ENCODE peak calls at places on chromosomes 3 and 15, in nine cellular contexts. P, V, A, G, B, Z, R, O and Y are unnamed samples.

GRCh38 chr15:85351965-85352364 is 28.4 kb upstream of the AKAP13 start:
- DNase-seq in P (no peak), V (no peak), A (no peak), G (no peak), B (no peak), Z (no peak), R (no peak), O (no peak), Y (no peak)

GRCh38 chr15:94460624-94461023 is 229.3 kb downstream of the MCTP2 start:
- DNase-seq in P (no peak), V (no peak), A (no peak), G (no peak), B (no peak), Z (no peak), R (no peak), O (no peak), Y (no peak)

GRCh38 chr15:88627463-88627862 is 6.3 kb downstream of the AEN start:
- DNase-seq in P (peak), V (no peak), A (no peak), G (no peak), B (no peak), Z (no peak), R (peak), O (no peak), Y (no peak)

GRCh38 chr3:99242271-99242670 is 340.8 kb upstream of the DCBLD2 start:
- DNase-seq in P (no peak), V (no peak), A (peak), G (no peak), B (no peak), Z (no peak), R (no peak), O (no peak), Y (no peak)

GRCh38 chr15:95620934-95621579 is 709.4 kb upstream of the NR2F2 start:
- DNase-seq in P (no peak), V (no peak), A (peak), G (no peak), B (no peak), Z (no peak), R (no peak), O (no peak), Y (no peak)

GRCh38 chr3:134796313-134797079 is 1.4 kb downstream of the EPHB1 start:
- DNase-seq in P (no peak), V (no peak), A (no peak), G (no peak), B (peak), Z (no peak), R (no peak), O (no peak), Y (peak)

GRCh38 chr3:142272200-142272891 is 47.0 kb upstream of the GK5 start:
- DNase-seq in P (no peak), V (no peak), A (peak), G (no peak), B (no peak), Z (no peak), R (no peak), O (no peak), Y (no peak)

GRCh38 chr3:10596746-10597448 is 91.5 kb upstream of the ATP2B2 start:
- DNase-seq in P (no peak), V (no peak), A (no peak), G (no peak), B (no peak), Z (no peak), R (no peak), O (no peak), Y (no peak)

GRCh38 chr3:195182470-195182795 is 88.5 kb downstream of the XXYLT1 start:
- DNase-seq in P (no peak), V (no peak), A (peak), G (no peak), B (no peak), Z (no peak), R (no peak), O (no peak), Y (no peak)

GRCh38 chr3:105526349-105527111 is 159.8 kb downstream of the ALCAM start:
- DNase-seq in P (no peak), V (no peak), A (peak), G (no peak), B (no peak), Z (no peak), R (no peak), O (no peak), Y (no peak)

GRCh38 chr15:31434418-31435255 is 108.0 kb downstream of the KLF13 start:
- DNase-seq in P (peak), V (no peak), A (peak), G (peak), B (peak), Z (peak), R (peak), O (peak), Y (no peak)

GRCh38 chr3:176939022-176939817 is 258.1 kb downstream of the TBL1XR1 start:
- DNase-seq in P (peak), V (peak), A (peak), G (no peak), B (peak), Z (peak), R (no peak), O (peak), Y (peak)

GRCh38 chr3:144055604-144056003 is 84.0 kb downstream of the DIPK2A start:
- DNase-seq in P (no peak), V (no peak), A (peak), G (no peak), B (no peak), Z (no peak), R (no peak), O (no peak), Y (no peak)

GRCh38 chr3:161221881-161222600 is 930 bp downstream of the NMD3 start:
- DNase-seq in P (peak), V (no peak), A (peak), G (peak), B (peak), Z (no peak), R (no peak), O (no peak), Y (no peak)

GRCh38 chr3:194031867-194032635 is 103.9 kb upstream of the HES1 start:
- DNase-seq in P (peak), V (no peak), A (peak), G (no peak), B (no peak), Z (no peak), R (no peak), O (peak), Y (no peak)

GRCh38 chr15:51585953-51586352 is 36.6 kb downstream of the DMXL2 start:
- DNase-seq in P (no peak), V (no peak), A (no peak), G (no peak), B (no peak), Z (no peak), R (no peak), O (no peak), Y (no peak)

GRCh38 chr3:7573330-7573729 is 712.4 kb downstream of the GRM7 start:
- DNase-seq in P (no peak), V (no peak), A (no peak), G (no peak), B (no peak), Z (no peak), R (no peak), O (no peak), Y (no peak)

GRCh38 chr3:65730449-65730848 is 308.3 kb downstream of the MAGI1 start:
- DNase-seq in P (no peak), V (no peak), A (no peak), G (no peak), B (no peak), Z (no peak), R (no peak), O (no peak), Y (no peak)

GRCh38 chr3:69871256-69871655 is 128.3 kb upstream of the SAMMSON start:
- DNase-seq in P (no peak), V (no peak), A (no peak), G (no peak), B (no peak), Z (no peak), R (no peak), O (no peak), Y (no peak)

GRCh38 chr3:174784206-174784934 is 74.8 kb upstream of the NAALADL2 start:
- DNase-seq in P (no peak), V (no peak), A (no peak), G (no peak), B (no peak), Z (no peak), R (no peak), O (no peak), Y (no peak)

GRCh38 chr3:13009132-13009945 is 63.9 kb downstream of the IQSEC1 start:
- DNase-seq in P (peak), V (no peak), A (peak), G (peak), B (peak), Z (no peak), R (peak), O (peak), Y (no peak)

GRCh38 chr3:15500107-15500724 is 21.3 kb downstream of the COLQ start:
- DNase-seq in P (no peak), V (no peak), A (peak), G (no peak), B (no peak), Z (no peak), R (no peak), O (no peak), Y (no peak)

GRCh38 chr3:16825617-16826204 is 59.0 kb upstream of the PLCL2 start:
- DNase-seq in P (no peak), V (no peak), A (no peak), G (no peak), B (no peak), Z (no peak), R (no peak), O (no peak), Y (no peak)

GRCh38 chr3:30737746-30738499 is 131.5 kb downstream of the TGFBR2 start:
- DNase-seq in P (no peak), V (no peak), A (no peak), G (no peak), B (no peak), Z (no peak), R (no peak), O (no peak), Y (no peak)

GRCh38 chr3:104438761-104439160 is 927.9 kb upstream of the ALCAM start:
- DNase-seq in P (no peak), V (no peak), A (peak), G (no peak), B (no peak), Z (no peak), R (no peak), O (no peak), Y (no peak)

GRCh38 chr3:108123326-108123725 is 32.5 kb upstream of the CD47 start:
- DNase-seq in P (no peak), V (no peak), A (no peak), G (no peak), B (no peak), Z (no peak), R (no peak), O (no peak), Y (no peak)